ENCODE peak calls at places on chromosomes 3 and 15, in five cellular contexts. One of them, this sample, is unnamed.

GRCh38 chr15:89416339-89417183 is 79.8 kb downstream of the RHCG start:
- DNase-seq in GM23248: peak; percentile 83
- DNase-seq in HCT116: peak; percentile 71
- DNase-seq in esophagus squamous epithelium: no peak
- DNase-seq in mucosa of descending colon: peak; percentile 73
- DNase-seq in this sample: peak; percentile 51

GRCh38 chr15:26095710-26096330 is 232.7 kb upstream of the ATP10A start:
- DNase-seq in GM23248: peak; percentile 31
- DNase-seq in HCT116: no peak
- DNase-seq in esophagus squamous epithelium: no peak
- DNase-seq in mucosa of descending colon: no peak
- DNase-seq in this sample: no peak

GRCh38 chr15:99142562-99142961 is 37.7 kb downstream of the SYNM start:
- DNase-seq in GM23248: no peak
- DNase-seq in HCT116: no peak
- DNase-seq in esophagus squamous epithelium: no peak
- DNase-seq in mucosa of descending colon: no peak
- DNase-seq in this sample: no peak

GRCh38 chr3:9500108-9501050 is 53.2 kb downstream of the LHFPL4 start:
- DNase-seq in GM23248: peak; percentile 85
- DNase-seq in HCT116: peak; percentile 48
- DNase-seq in esophagus squamous epithelium: no peak
- DNase-seq in mucosa of descending colon: peak; percentile 80
- DNase-seq in this sample: peak; percentile 60

GRCh38 chr3:63625161-63625560 is 27.3 kb upstream of the SNTN start:
- DNase-seq in GM23248: peak; percentile 93
- DNase-seq in HCT116: no peak
- DNase-seq in esophagus squamous epithelium: no peak
- DNase-seq in mucosa of descending colon: no peak
- DNase-seq in this sample: no peak

GRCh38 chr3:111594205-111594604 is 941 bp downstream of the ZBED2 start:
- DNase-seq in GM23248: peak; percentile 84
- DNase-seq in HCT116: no peak
- DNase-seq in esophagus squamous epithelium: no peak
- DNase-seq in mucosa of descending colon: no peak
- DNase-seq in this sample: no peak

GRCh38 chr3:188526057-188526456 is 372.1 kb downstream of the LPP start:
- DNase-seq in GM23248: peak; percentile 32
- DNase-seq in HCT116: no peak
- DNase-seq in esophagus squamous epithelium: no peak
- DNase-seq in mucosa of descending colon: no peak
- DNase-seq in this sample: no peak

GRCh38 chr15:99707481-99708270 is 25.6 kb downstream of the LYSMD4 start:
- DNase-seq in GM23248: peak; percentile 90
- DNase-seq in HCT116: no peak
- DNase-seq in esophagus squamous epithelium: no peak
- DNase-seq in mucosa of descending colon: no peak
- DNase-seq in this sample: no peak

GRCh38 chr3:157913751-157914150 is 192.5 kb downstream of the SHOX2 start:
- DNase-seq in GM23248: peak; percentile 15
- DNase-seq in HCT116: no peak
- DNase-seq in esophagus squamous epithelium: no peak
- DNase-seq in mucosa of descending colon: no peak
- DNase-seq in this sample: no peak

GRCh38 chr3:124768812-124769211 is 38.6 kb downstream of the UMPS start:
- DNase-seq in GM23248: peak; percentile 64
- DNase-seq in HCT116: no peak
- DNase-seq in esophagus squamous epithelium: no peak
- DNase-seq in mucosa of descending colon: peak; percentile 74
- DNase-seq in this sample: no peak

GRCh38 chr3:129425213-129425612 is 3.2 kb downstream of the EFCAB12 start:
- DNase-seq in GM23248: no peak
- DNase-seq in HCT116: no peak
- DNase-seq in esophagus squamous epithelium: no peak
- DNase-seq in mucosa of descending colon: no peak
- DNase-seq in this sample: no peak

GRCh38 chr3:191282262-191283215 is 46.7 kb upstream of the CCDC50 start:
- DNase-seq in GM23248: peak; percentile 39
- DNase-seq in HCT116: no peak
- DNase-seq in esophagus squamous epithelium: no peak
- DNase-seq in mucosa of descending colon: no peak
- DNase-seq in this sample: no peak

GRCh38 chr3:12960497-12960896 is 112.7 kb downstream of the IQSEC1 start:
- DNase-seq in GM23248: no peak
- DNase-seq in HCT116: no peak
- DNase-seq in esophagus squamous epithelium: no peak
- DNase-seq in mucosa of descending colon: no peak
- DNase-seq in this sample: no peak

GRCh38 chr3:106566277-106566676 is 697.5 kb upstream of the CBLB start:
- DNase-seq in GM23248: no peak
- DNase-seq in HCT116: no peak
- DNase-seq in esophagus squamous epithelium: no peak
- DNase-seq in mucosa of descending colon: no peak
- DNase-seq in this sample: no peak

GRCh38 chr3:18919158-18919557 is 229.2 kb upstream of the KCNH8 start:
- DNase-seq in GM23248: no peak
- DNase-seq in HCT116: no peak
- DNase-seq in esophagus squamous epithelium: no peak
- DNase-seq in mucosa of descending colon: no peak
- DNase-seq in this sample: no peak

GRCh38 chr3:124967964-124968363 is 33.4 kb upstream of the MUC13 start:
- DNase-seq in GM23248: no peak
- DNase-seq in HCT116: no peak
- DNase-seq in esophagus squamous epithelium: no peak
- DNase-seq in mucosa of descending colon: no peak
- DNase-seq in this sample: no peak

GRCh38 chr3:11118181-11118682 is 36.1 kb upstream of the HRH1 start:
- DNase-seq in GM23248: peak; percentile 92
- DNase-seq in HCT116: no peak
- DNase-seq in esophagus squamous epithelium: no peak
- DNase-seq in mucosa of descending colon: no peak
- DNase-seq in this sample: no peak

GRCh38 chr3:10919636-10920035 is 72.9 kb upstream of the SLC6A1 start:
- DNase-seq in GM23248: no peak
- DNase-seq in HCT116: no peak
- DNase-seq in esophagus squamous epithelium: no peak
- DNase-seq in mucosa of descending colon: no peak
- DNase-seq in this sample: no peak

GRCh38 chr15:74548236-74548635 is 7.2 kb downstream of the ARID3B start:
- DNase-seq in GM23248: no peak
- DNase-seq in HCT116: no peak
- DNase-seq in esophagus squamous epithelium: no peak
- DNase-seq in mucosa of descending colon: no peak
- DNase-seq in this sample: no peak

GRCh38 chr3:176514297-176514696 is 683.0 kb downstream of the TBL1XR1 start:
- DNase-seq in GM23248: peak; percentile 47
- DNase-seq in HCT116: peak; percentile 62
- DNase-seq in esophagus squamous epithelium: no peak
- DNase-seq in mucosa of descending colon: no peak
- DNase-seq in this sample: no peak

GRCh38 chr15:75213768-75214221 is 12.1 kb downstream of the C15orf39 start:
- DNase-seq in GM23248: no peak
- DNase-seq in HCT116: no peak
- DNase-seq in esophagus squamous epithelium: no peak
- DNase-seq in mucosa of descending colon: no peak
- DNase-seq in this sample: no peak

GRCh38 chr15:40489274-40490175 is 18.7 kb downstream of the CHST14 start:
- DNase-seq in GM23248: no peak
- DNase-seq in HCT116: no peak
- DNase-seq in esophagus squamous epithelium: no peak
- DNase-seq in mucosa of descending colon: no peak
- DNase-seq in this sample: no peak

GRCh38 chr3:190017575-190018288 is 103.0 kb downstream of the P3H2 start:
- DNase-seq in GM23248: peak; percentile 69
- DNase-seq in HCT116: peak; percentile 31
- DNase-seq in esophagus squamous epithelium: no peak
- DNase-seq in mucosa of descending colon: no peak
- DNase-seq in this sample: no peak

GRCh38 chr3:194780706-194781105 is 95.0 kb downstream of the FAM43A start:
- DNase-seq in GM23248: no peak
- DNase-seq in HCT116: no peak
- DNase-seq in esophagus squamous epithelium: no peak
- DNase-seq in mucosa of descending colon: no peak
- DNase-seq in this sample: no peak

GRCh38 chr3:32203854-32204253 is 34.6 kb upstream of the CMTM8 start:
- DNase-seq in GM23248: peak; percentile 47
- DNase-seq in HCT116: no peak
- DNase-seq in esophagus squamous epithelium: no peak
- DNase-seq in mucosa of descending colon: no peak
- DNase-seq in this sample: no peak

GRCh38 chr15:91224750-91225380 is 124.8 kb downstream of the SV2B start:
- DNase-seq in GM23248: peak; percentile 50
- DNase-seq in HCT116: peak; percentile 47
- DNase-seq in esophagus squamous epithelium: no peak
- DNase-seq in mucosa of descending colon: no peak
- DNase-seq in this sample: no peak

GRCh38 chr3:114092151-114093000 is 35.8 kb downstream of the QTRT2 start:
- DNase-seq in GM23248: peak; percentile 37
- DNase-seq in HCT116: no peak
- DNase-seq in esophagus squamous epithelium: no peak
- DNase-seq in mucosa of descending colon: no peak
- DNase-seq in this sample: no peak

GRCh38 chr15:25094519-25094918 is 139.7 kb downstream of the SNRPN start:
- DNase-seq in GM23248: no peak
- DNase-seq in HCT116: no peak
- DNase-seq in esophagus squamous epithelium: no peak
- DNase-seq in mucosa of descending colon: no peak
- DNase-seq in this sample: no peak

GRCh38 chr15:25095179-25095578 is 140.4 kb downstream of the SNRPN start:
- DNase-seq in GM23248: no peak
- DNase-seq in HCT116: no peak
- DNase-seq in esophagus squamous epithelium: no peak
- DNase-seq in mucosa of descending colon: no peak
- DNase-seq in this sample: no peak

GRCh38 chr15:25092661-25093060 is 137.9 kb downstream of the SNRPN start:
- DNase-seq in GM23248: peak; percentile 9
- DNase-seq in HCT116: no peak
- DNase-seq in esophagus squamous epithelium: no peak
- DNase-seq in mucosa of descending colon: no peak
- DNase-seq in this sample: no peak

GRCh38 chr15:25094066-25094465 is 139.3 kb downstream of the SNRPN start:
- DNase-seq in GM23248: no peak
- DNase-seq in HCT116: no peak
- DNase-seq in esophagus squamous epithelium: no peak
- DNase-seq in mucosa of descending colon: no peak
- DNase-seq in this sample: no peak

GRCh38 chr15:25093455-25094029 is 138.8 kb downstream of the SNRPN start:
- DNase-seq in GM23248: no peak
- DNase-seq in HCT116: no peak
- DNase-seq in esophagus squamous epithelium: no peak
- DNase-seq in mucosa of descending colon: no peak
- DNase-seq in this sample: no peak
- H3K9me3 ChIP-seq in GM23248: no peaks in the 10 kb centered on the region
- H3K9me3 ChIP-seq in HCT116: peaks cover 56% of the 10 kb centered on the region
- H3K9me3 ChIP-seq in esophagus squamous epithelium: peaks cover 52% of the 10 kb centered on the region
- H3K9me3 ChIP-seq in mucosa of descending colon: peaks cover 93% of the 10 kb centered on the region
- H3K9me3 ChIP-seq in this sample: peaks cover 31% of the 10 kb centered on the region

GRCh38 chr3:132265008-132265407 is 52.2 kb upstream of the ACP3 start:
- DNase-seq in GM23248: peak; percentile 39
- DNase-seq in HCT116: no peak
- DNase-seq in esophagus squamous epithelium: no peak
- DNase-seq in mucosa of descending colon: no peak
- DNase-seq in this sample: no peak
- H3K9me3 ChIP-seq in GM23248: no peaks in the 10 kb centered on the region
- H3K9me3 ChIP-seq in HCT116: no peaks in the 10 kb centered on the region
- H3K9me3 ChIP-seq in esophagus squamous epithelium: no peaks in the 10 kb centered on the region
- H3K9me3 ChIP-seq in mucosa of descending colon: no peaks in the 10 kb centered on the region
- H3K9me3 ChIP-seq in this sample: no peaks in the 10 kb centered on the region

GRCh38 chr3:127584734-127585133 is 5.8 kb downstream of the TPRA1 start:
- DNase-seq in GM23248: no peak
- DNase-seq in HCT116: no peak
- DNase-seq in esophagus squamous epithelium: no peak
- DNase-seq in mucosa of descending colon: no peak
- DNase-seq in this sample: no peak

GRCh38 chr3:127585163-127585812 is 5.2 kb downstream of the TPRA1 start:
- DNase-seq in GM23248: peak; percentile 62
- DNase-seq in HCT116: no peak
- DNase-seq in esophagus squamous epithelium: no peak
- DNase-seq in mucosa of descending colon: no peak
- DNase-seq in this sample: no peak

GRCh38 chr3:127587876-127588275 is 2.7 kb downstream of the TPRA1 start:
- DNase-seq in GM23248: no peak
- DNase-seq in HCT116: no peak
- DNase-seq in esophagus squamous epithelium: no peak
- DNase-seq in mucosa of descending colon: no peak
- DNase-seq in this sample: no peak

GRCh38 chr3:127588675-127589577 is 1.6 kb downstream of the TPRA1 start:
- DNase-seq in GM23248: peak; percentile 87
- DNase-seq in HCT116: no peak
- DNase-seq in esophagus squamous epithelium: no peak
- DNase-seq in mucosa of descending colon: no peak
- DNase-seq in this sample: no peak

DNA sequence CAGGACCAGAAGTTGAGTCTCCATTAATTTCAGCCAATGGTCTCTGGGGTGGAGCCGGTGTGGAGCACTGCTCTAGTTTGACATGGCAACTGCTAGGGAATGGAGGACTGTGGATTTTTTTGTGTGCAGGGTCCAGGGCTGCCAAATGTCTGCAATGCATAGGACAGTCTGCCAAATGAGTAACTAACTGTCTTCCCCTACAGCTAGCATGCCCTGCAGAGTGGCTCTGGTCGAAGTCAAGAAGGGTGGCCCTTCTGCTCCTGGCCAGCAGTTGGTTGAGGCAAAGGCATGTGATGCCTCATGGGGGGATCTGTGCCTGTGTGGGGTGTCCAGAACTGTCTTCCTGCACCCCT is 4.7 kb downstream of the TPRA1 start:
- DNase-seq in GM23248: peak; percentile 15
- DNase-seq in HCT116: no peak
- DNase-seq in esophagus squamous epithelium: no peak
- DNase-seq in mucosa of descending colon: no peak
- DNase-seq in this sample: no peak
- H3K9me3 ChIP-seq in GM23248: no peaks in the 10 kb centered on the region
- H3K9me3 ChIP-seq in HCT116: no peaks in the 10 kb centered on the region
- H3K9me3 ChIP-seq in esophagus squamous epithelium: no peaks in the 10 kb centered on the region
- H3K9me3 ChIP-seq in mucosa of descending colon: no peaks in the 10 kb centered on the region
- H3K9me3 ChIP-seq in this sample: no peaks in the 10 kb centered on the region

GRCh38 chr3:143613226-143613625 is 235.0 kb downstream of the SLC9A9 start:
- DNase-seq in GM23248: peak; percentile 20
- DNase-seq in HCT116: no peak
- DNase-seq in esophagus squamous epithelium: no peak
- DNase-seq in mucosa of descending colon: no peak
- DNase-seq in this sample: no peak

GRCh38 chr3:143612541-143612940 is 235.7 kb downstream of the SLC9A9 start:
- DNase-seq in GM23248: no peak
- DNase-seq in HCT116: no peak
- DNase-seq in esophagus squamous epithelium: no peak
- DNase-seq in mucosa of descending colon: no peak
- DNase-seq in this sample: no peak

DNA sequence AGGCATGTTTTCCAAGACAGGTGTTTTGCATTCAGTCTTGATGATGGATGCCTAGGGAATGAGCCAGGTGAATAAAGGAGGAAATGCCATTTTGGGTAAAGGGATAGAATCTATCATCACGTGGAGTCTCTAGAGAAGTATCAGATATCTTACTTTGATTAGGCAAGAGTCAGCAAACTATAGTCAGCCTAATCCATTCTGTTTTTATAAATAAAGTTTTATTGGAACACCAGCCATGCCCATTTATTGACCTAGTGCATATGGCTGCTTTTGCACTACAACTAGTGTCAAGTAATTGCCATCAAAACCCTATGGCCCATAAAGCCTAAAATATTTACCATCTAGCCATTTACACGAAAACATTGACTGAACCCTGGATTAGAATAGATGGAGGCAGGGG is 231.2 kb downstream of the SLC9A9 start:
- DNase-seq in GM23248: no peak
- DNase-seq in HCT116: no peak
- DNase-seq in esophagus squamous epithelium: no peak
- DNase-seq in mucosa of descending colon: no peak
- DNase-seq in this sample: no peak
- H3K9me3 ChIP-seq in GM23248: no peaks in the 10 kb centered on the region
- H3K9me3 ChIP-seq in HCT116: no peaks in the 10 kb centered on the region
- H3K9me3 ChIP-seq in esophagus squamous epithelium: no peaks in the 10 kb centered on the region
- H3K9me3 ChIP-seq in mucosa of descending colon: no peaks in the 10 kb centered on the region
- H3K9me3 ChIP-seq in this sample: no peaks in the 10 kb centered on the region